ENCODE peak calls at places on chromosomes 3 and 15, in six cellular contexts. Q is GM06990; E is choroid plexus epithelial cell; Y is CD8-positive, alpha-beta T cell; S is NB4; X is A673. N is an unnamed sample.

GRCh38 chr15:76994001-76994400 is 925 bp upstream of the PSTPIP1 start:
- DNase-seq in Q (no peak), E (no peak), Y (peak), S (peak), X (no peak), N (peak)

GRCh38 chr3:4271834-4272233 is 31.3 kb upstream of the SETMAR start:
- DNase-seq in Q (no peak), E (peak), Y (no peak), S (peak), X (peak), N (peak)

GRCh38 chr3:37492977-37493471 is 318.6 kb upstream of the LRRFIP2 start:
- DNase-seq in Q (no peak), E (peak), Y (no peak), S (peak), X (peak), N (peak)

GRCh38 chr3:125267460-125267859 is 54.9 kb upstream of the SLC12A8 start:
- DNase-seq in Q (no peak), E (no peak), Y (no peak), S (no peak), X (no peak), N (no peak)

GRCh38 chr15:85580914-85581313 is 200.5 kb downstream of the AKAP13 start:
- DNase-seq in Q (peak), E (peak), Y (peak), S (no peak), X (no peak), N (peak)

GRCh38 chr3:8571256-8571655 is 69.6 kb downstream of the LMCD1 start:
- DNase-seq in Q (no peak), E (no peak), Y (no peak), S (peak), X (peak), N (no peak)

GRCh38 chr15:51669381-51669780 is 11.9 kb upstream of the SCG3 start:
- DNase-seq in Q (no peak), E (no peak), Y (no peak), S (no peak), X (no peak), N (no peak)

GRCh38 chr3:15438988-15439387 is 11.6 kb downstream of the EAF1 start:
- DNase-seq in Q (no peak), E (peak), Y (no peak), S (no peak), X (no peak), N (peak)

GRCh38 chr3:100072328-100073048 is 41.8 kb downstream of the FILIP1L start:
- DNase-seq in Q (no peak), E (no peak), Y (no peak), S (peak), X (peak), N (peak)

GRCh38 chr3:176349706-176350105 is 847.6 kb downstream of the TBL1XR1 start:
- DNase-seq in Q (no peak), E (no peak), Y (no peak), S (no peak), X (no peak), N (no peak)

GRCh38 chr3:191987951-191988350 is 527.0 kb downstream of the PYDC2 start:
- DNase-seq in Q (no peak), E (no peak), Y (no peak), S (no peak), X (no peak), N (peak)

GRCh38 chr3:160291290-160291908 is 66.2 kb downstream of the C3orf80 start:
- DNase-seq in Q (no peak), E (no peak), Y (no peak), S (no peak), X (no peak), N (no peak)

DNA sequence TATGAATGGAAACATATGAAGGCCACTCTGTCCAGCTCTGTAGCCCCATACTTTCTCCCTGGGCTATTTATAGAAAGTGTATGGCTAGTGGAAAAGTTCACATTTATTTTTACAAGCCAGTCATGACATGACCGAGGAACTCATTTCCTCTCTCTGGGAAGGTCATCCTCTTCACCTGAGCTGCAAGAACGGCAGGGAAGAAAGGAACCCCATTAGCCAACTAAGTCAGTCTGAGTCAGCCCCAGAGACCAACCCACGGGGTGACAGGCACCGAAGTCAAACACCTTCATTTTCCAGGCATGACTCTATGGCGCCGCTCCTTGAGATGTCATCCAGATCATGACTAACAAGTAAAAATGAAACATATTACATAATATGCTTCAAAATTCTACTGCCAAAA is 4.8 kb downstream of the PAQR9 start:
- DNase-seq in Q (no peak), E (peak), Y (no peak), S (no peak), X (no peak), N (peak)
- TF ChIP-seq CTCF in Q (peak), E (no peak), Y (no peak), S (no peak), X (no peak), N (no peak)

GRCh38 chr15:55916666-55917409 is 76.6 kb downstream of the NEDD4 start:
- DNase-seq in Q (no peak), E (peak), Y (no peak), S (no peak), X (peak), N (peak)
- H3K4me3 ChIP-seq in Q (no peak), E (peak), Y (no peak), S (no peak), X (no peak), N (peak)

DNA sequence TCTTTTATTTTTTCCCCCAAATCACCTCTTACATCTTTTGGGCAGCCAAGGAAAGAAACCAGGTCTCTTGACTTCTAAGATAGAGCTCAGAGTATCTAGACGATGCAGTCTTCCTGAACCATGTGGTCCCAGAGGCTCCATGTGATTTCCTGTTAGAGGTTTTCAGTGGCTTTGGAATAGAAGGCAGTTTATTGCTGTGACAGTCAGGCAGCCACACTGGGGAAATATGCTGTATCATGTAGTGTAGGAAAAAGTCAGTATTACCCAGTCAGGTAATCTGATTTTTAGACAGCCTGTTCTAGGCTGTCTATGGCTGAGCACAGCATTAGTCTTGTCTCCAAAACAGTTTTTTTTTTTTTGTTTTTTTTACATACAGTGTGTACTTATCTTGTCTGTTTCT is 294.3 kb downstream of the THSD4 start:
- DNase-seq in Q (no peak), E (peak), Y (no peak), S (no peak), X (peak), N (peak)
- TF ChIP-seq CTCF in Q (no peak), E (no peak), Y (no peak), S (no peak), X (no peak), N (no peak)

GRCh38 chr3:186589115-186589514 is 18.6 kb downstream of the DNAJB11 start:
- DNase-seq in Q (no peak), E (peak), Y (no peak), S (peak), X (peak), N (peak)

GRCh38 chr3:186588619-186589018 is 18.1 kb downstream of the DNAJB11 start:
- DNase-seq in Q (no peak), E (no peak), Y (no peak), S (no peak), X (no peak), N (peak)

GRCh38 chr3:186583820-186584219 is 13.3 kb downstream of the DNAJB11 start:
- DNase-seq in Q (no peak), E (peak), Y (no peak), S (no peak), X (no peak), N (no peak)

GRCh38 chr3:186589856-186590579 is 19.5 kb downstream of the DNAJB11 start:
- DNase-seq in Q (no peak), E (peak), Y (no peak), S (peak), X (no peak), N (peak)

DNA sequence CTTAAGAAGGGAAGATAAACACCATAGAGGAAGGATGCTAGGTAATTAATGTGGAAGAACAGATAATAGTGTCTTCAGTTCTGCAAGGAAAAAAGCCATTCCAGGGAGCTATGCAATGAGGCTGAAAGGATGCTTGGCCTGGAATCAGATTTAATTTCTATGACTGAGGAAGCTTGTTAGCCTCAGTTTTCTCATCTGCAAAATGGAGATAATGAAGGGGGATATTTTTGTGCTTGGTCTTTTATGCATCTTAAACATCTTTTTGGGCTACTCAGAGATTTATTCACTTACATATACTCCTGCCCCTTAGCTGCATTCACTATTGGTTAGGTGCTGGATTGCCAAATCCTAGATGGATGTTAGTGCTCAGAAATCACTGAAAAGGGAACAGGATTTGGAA is 16.7 kb downstream of the DNAJB11 start:
- DNase-seq in Q (no peak), E (no peak), Y (no peak), S (no peak), X (no peak), N (no peak)
- H3K4me3 ChIP-seq in Q (no peak), E (no peak), Y (no peak), S (no peak), X (no peak), N (no peak)

GRCh38 chr3:158532099-158532734 is 38.8 kb upstream of the MLF1 start:
- DNase-seq in Q (peak), E (peak), Y (no peak), S (peak), X (peak), N (peak)
- TF ChIP-seq CTCF in Q (peak), E (peak), Y (peak), S (peak), X (peak), N (peak)

DNA sequence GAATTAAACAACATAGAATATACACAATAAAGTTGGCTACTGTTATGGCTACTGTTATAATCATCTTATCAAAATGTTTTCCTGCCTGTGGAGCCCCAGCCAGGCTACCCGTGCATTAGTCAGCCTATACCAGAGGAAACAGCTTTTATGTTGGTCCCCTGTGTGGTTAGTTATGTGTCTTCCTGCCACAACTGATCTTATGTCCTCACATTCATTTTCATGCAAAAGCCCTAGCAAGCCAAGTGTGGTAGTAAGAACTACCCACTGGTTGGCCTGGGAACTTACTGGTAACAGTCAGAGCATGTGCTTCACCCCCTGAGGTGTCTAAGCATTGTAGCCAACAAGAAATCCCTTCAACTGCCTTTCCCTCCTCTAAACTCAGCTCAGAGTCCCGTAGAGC is 21.8 kb downstream of the MGLL start:
- DNase-seq in Q (no peak), E (peak), Y (no peak), S (peak), X (no peak), N (peak)
- H3K4me3 ChIP-seq in Q (no peak), E (no peak), Y (no peak), S (no peak), X (no peak), N (no peak)

GRCh38 chr3:24167468-24167867 is 222.4 kb downstream of the NR1D2 start:
- DNase-seq in Q (no peak), E (no peak), Y (no peak), S (no peak), X (no peak), N (no peak)
- TF ChIP-seq CTCF in Q (no peak), E (no peak), Y (no peak), S (no peak), X (no peak), N (no peak)

DNA sequence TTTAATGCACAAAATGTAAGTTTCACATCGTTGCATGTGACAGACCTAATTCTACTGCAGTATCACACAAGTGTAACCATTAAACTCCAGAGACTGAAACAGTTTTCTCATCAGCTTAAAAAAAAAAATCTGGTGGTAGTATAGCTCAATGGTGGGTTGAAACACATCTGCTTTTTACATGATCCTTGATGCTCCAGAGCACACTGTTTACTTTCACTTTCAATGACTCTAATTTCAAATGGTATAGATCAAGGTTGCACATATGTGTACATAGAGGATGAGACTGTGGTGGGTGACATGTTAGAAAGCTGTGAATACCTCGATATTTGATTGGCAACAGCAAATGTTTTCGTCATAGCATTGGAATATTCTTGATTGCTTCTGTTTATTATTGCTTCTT is 22.4 kb downstream of the MCTP2 start:
- DNase-seq in Q (peak), E (no peak), Y (no peak), S (no peak), X (no peak), N (no peak)
- H3K4me3 ChIP-seq in Q (no peak), E (no peak), Y (no peak), S (no peak), X (no peak), N (no peak)

GRCh38 chr3:107431048-107431297 is 53.7 kb downstream of the CCDC54 start:
- DNase-seq in Q (peak), E (no peak), Y (no peak), S (peak), X (peak), N (peak)

GRCh38 chr3:107432646-107433045 is 55.4 kb downstream of the CCDC54 start:
- DNase-seq in Q (no peak), E (no peak), Y (no peak), S (peak), X (no peak), N (no peak)

GRCh38 chr3:107432013-107432515 is 54.8 kb downstream of the CCDC54 start:
- DNase-seq in Q (no peak), E (peak), Y (no peak), S (no peak), X (no peak), N (peak)

GRCh38 chr3:107430214-107431047 is 53.2 kb downstream of the CCDC54 start:
- DNase-seq in Q (peak), E (peak), Y (no peak), S (peak), X (peak), N (peak)

GRCh38 chr3:107431298-107432012 is 54.2 kb downstream of the CCDC54 start:
- DNase-seq in Q (peak), E (peak), Y (peak), S (peak), X (peak), N (peak)
- TF ChIP-seq CTCF in Q (no peak), E (no peak), Y (no peak), S (no peak), X (no peak), N (peak)